ENCODE peak calls at places on chromosomes 6 and 20, in seven cellular contexts. One of them, this sample, is unnamed.

GRCh38 chr6:148771212-148771601 is 24.4 kb downstream of the UST start:
- DNase-seq in uterus: no peak
- DNase-seq in fibroblast of lung: no peak
- DNase-seq in cardiac muscle cell: no peak
- DNase-seq in colonic mucosa: peak
- DNase-seq in suprapubic skin: no peak
- DNase-seq in foreskin fibroblast: no peak
- DNase-seq in this sample: no peak

GRCh38 chr6:87791029-87791428 is 89.0 kb upstream of the AKIRIN2 start:
- DNase-seq in uterus: no peak
- DNase-seq in fibroblast of lung: peak
- DNase-seq in cardiac muscle cell: no peak
- DNase-seq in colonic mucosa: no peak
- DNase-seq in suprapubic skin: no peak
- DNase-seq in foreskin fibroblast: no peak
- DNase-seq in this sample: no peak

GRCh38 chr6:141618180-141618581 is 514.5 kb upstream of the GJE1 start:
- DNase-seq in uterus: no peak
- DNase-seq in fibroblast of lung: no peak
- DNase-seq in cardiac muscle cell: no peak
- DNase-seq in colonic mucosa: no peak
- DNase-seq in suprapubic skin: no peak
- DNase-seq in foreskin fibroblast: no peak
- DNase-seq in this sample: no peak

GRCh38 chr6:120826253-120826652 is 508.0 kb downstream of the TBC1D32 start:
- DNase-seq in uterus: no peak
- DNase-seq in fibroblast of lung: peak
- DNase-seq in cardiac muscle cell: peak
- DNase-seq in colonic mucosa: peak
- DNase-seq in suprapubic skin: no peak
- DNase-seq in foreskin fibroblast: no peak
- DNase-seq in this sample: no peak

GRCh38 chr6:89895273-89895874 is 1.1 kb downstream of the GJA10 start:
- DNase-seq in uterus: no peak
- DNase-seq in fibroblast of lung: peak
- DNase-seq in cardiac muscle cell: peak
- DNase-seq in colonic mucosa: no peak
- DNase-seq in suprapubic skin: no peak
- DNase-seq in foreskin fibroblast: peak
- DNase-seq in this sample: no peak

GRCh38 chr6:57247603-57248002 is 25.5 kb upstream of the RAB23 start:
- DNase-seq in uterus: no peak
- DNase-seq in fibroblast of lung: peak
- DNase-seq in cardiac muscle cell: no peak
- DNase-seq in colonic mucosa: no peak
- DNase-seq in suprapubic skin: no peak
- DNase-seq in foreskin fibroblast: no peak
- DNase-seq in this sample: no peak

GRCh38 chr20:6169251-6169650 is 46.4 kb upstream of the FERMT1 start:
- DNase-seq in uterus: no peak
- DNase-seq in fibroblast of lung: no peak
- DNase-seq in cardiac muscle cell: no peak
- DNase-seq in colonic mucosa: no peak
- DNase-seq in suprapubic skin: no peak
- DNase-seq in foreskin fibroblast: no peak
- DNase-seq in this sample: no peak

GRCh38 chr6:137493218-137494038 is 766 bp downstream of the OLIG3 start:
- DNase-seq in uterus: no peak
- DNase-seq in fibroblast of lung: no peak
- DNase-seq in cardiac muscle cell: no peak
- DNase-seq in colonic mucosa: peak
- DNase-seq in suprapubic skin: no peak
- DNase-seq in foreskin fibroblast: no peak
- DNase-seq in this sample: no peak

GRCh38 chr6:123901441-123901840 is 97.8 kb downstream of the NKAIN2 start:
- DNase-seq in uterus: no peak
- DNase-seq in fibroblast of lung: no peak
- DNase-seq in cardiac muscle cell: no peak
- DNase-seq in colonic mucosa: no peak
- DNase-seq in suprapubic skin: no peak
- DNase-seq in foreskin fibroblast: no peak
- DNase-seq in this sample: no peak

GRCh38 chr6:84763397-84764331 is 734 bp downstream of the TBX18 start:
- DNase-seq in uterus: no peak
- DNase-seq in fibroblast of lung: peak
- DNase-seq in cardiac muscle cell: peak
- DNase-seq in colonic mucosa: no peak
- DNase-seq in suprapubic skin: peak
- DNase-seq in foreskin fibroblast: peak
- DNase-seq in this sample: no peak

GRCh38 chr20:8094845-8095244 is 37.2 kb upstream of the PLCB1 start:
- DNase-seq in uterus: no peak
- DNase-seq in fibroblast of lung: peak
- DNase-seq in cardiac muscle cell: no peak
- DNase-seq in colonic mucosa: no peak
- DNase-seq in suprapubic skin: no peak
- DNase-seq in foreskin fibroblast: peak
- DNase-seq in this sample: no peak

GRCh38 chr6:156984178-156984738 is 207.1 kb downstream of the ARID1B start:
- DNase-seq in uterus: no peak
- DNase-seq in fibroblast of lung: no peak
- DNase-seq in cardiac muscle cell: no peak
- DNase-seq in colonic mucosa: no peak
- DNase-seq in suprapubic skin: no peak
- DNase-seq in foreskin fibroblast: no peak
- DNase-seq in this sample: no peak

GRCh38 chr6:136582702-136583471 is 32.7 kb upstream of the MAP7 start:
- DNase-seq in uterus: no peak
- DNase-seq in fibroblast of lung: peak
- DNase-seq in cardiac muscle cell: no peak
- DNase-seq in colonic mucosa: no peak
- DNase-seq in suprapubic skin: no peak
- DNase-seq in foreskin fibroblast: peak
- DNase-seq in this sample: no peak

GRCh38 chr20:52766645-52767435 is 205.3 kb upstream of the TSHZ2 start:
- DNase-seq in uterus: no peak
- DNase-seq in fibroblast of lung: no peak
- DNase-seq in cardiac muscle cell: no peak
- DNase-seq in colonic mucosa: no peak
- DNase-seq in suprapubic skin: no peak
- DNase-seq in foreskin fibroblast: no peak
- DNase-seq in this sample: no peak

GRCh38 chr20:38106461-38106860 is 58.6 kb downstream of the TGM2 start:
- DNase-seq in uterus: no peak
- DNase-seq in fibroblast of lung: no peak
- DNase-seq in cardiac muscle cell: no peak
- DNase-seq in colonic mucosa: no peak
- DNase-seq in suprapubic skin: no peak
- DNase-seq in foreskin fibroblast: no peak
- DNase-seq in this sample: no peak
- TF ChIP-seq CTCF in uterus: no peak
- TF ChIP-seq CTCF in fibroblast of lung: no peak
- TF ChIP-seq CTCF in cardiac muscle cell: no peak
- TF ChIP-seq CTCF in colonic mucosa: no peak
- TF ChIP-seq CTCF in suprapubic skin: no peak
- TF ChIP-seq CTCF in foreskin fibroblast: no peak
- TF ChIP-seq CTCF in this sample: no peak

GRCh38 chr6:13851803-13852202 is 37.4 kb upstream of the MCUR1 start:
- DNase-seq in uterus: no peak
- DNase-seq in fibroblast of lung: no peak
- DNase-seq in cardiac muscle cell: no peak
- DNase-seq in colonic mucosa: no peak
- DNase-seq in suprapubic skin: no peak
- DNase-seq in foreskin fibroblast: no peak
- DNase-seq in this sample: no peak

GRCh38 chr6:13848553-13849150 is 34.3 kb upstream of the MCUR1 start:
- DNase-seq in uterus: no peak
- DNase-seq in fibroblast of lung: peak
- DNase-seq in cardiac muscle cell: peak
- DNase-seq in colonic mucosa: no peak
- DNase-seq in suprapubic skin: no peak
- DNase-seq in foreskin fibroblast: no peak
- DNase-seq in this sample: peak

GRCh38 chr6:13847651-13848050 is 33.3 kb upstream of the MCUR1 start:
- DNase-seq in uterus: no peak
- DNase-seq in fibroblast of lung: no peak
- DNase-seq in cardiac muscle cell: no peak
- DNase-seq in colonic mucosa: no peak
- DNase-seq in suprapubic skin: no peak
- DNase-seq in foreskin fibroblast: no peak
- DNase-seq in this sample: peak

DNA sequence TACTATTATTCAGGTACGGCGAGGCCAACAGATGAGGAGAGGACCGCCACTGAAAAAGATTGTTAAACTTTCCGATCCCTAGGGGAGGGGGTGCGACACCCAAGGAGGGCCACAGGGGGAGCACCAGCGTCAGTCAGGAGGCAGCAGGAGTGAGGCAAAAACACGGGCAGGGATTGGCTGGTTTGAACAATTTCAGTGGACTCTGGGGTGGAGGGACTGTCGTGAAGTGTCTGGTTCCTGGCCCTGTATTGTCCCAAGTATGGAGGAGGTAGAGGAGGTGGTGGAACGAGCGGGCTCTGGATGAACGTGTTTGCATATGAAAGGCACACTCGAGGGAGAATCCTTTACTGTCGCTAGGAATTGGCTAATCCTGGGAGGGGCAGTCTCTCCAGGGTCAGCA is 32.5 kb upstream of the MCUR1 start:
- DNase-seq in uterus: no peak
- DNase-seq in fibroblast of lung: no peak
- DNase-seq in cardiac muscle cell: no peak
- DNase-seq in colonic mucosa: no peak
- DNase-seq in suprapubic skin: no peak
- DNase-seq in foreskin fibroblast: no peak
- DNase-seq in this sample: peak
- TF ChIP-seq CTCF in uterus: no peak
- TF ChIP-seq CTCF in fibroblast of lung: no peak
- TF ChIP-seq CTCF in cardiac muscle cell: no peak
- TF ChIP-seq CTCF in colonic mucosa: no peak
- TF ChIP-seq CTCF in suprapubic skin: no peak
- TF ChIP-seq CTCF in foreskin fibroblast: no peak
- TF ChIP-seq CTCF in this sample: peak

GRCh38 chr20:3972161-3972560 is 43.2 kb downstream of the RNF24 start:
- DNase-seq in uterus: no peak
- DNase-seq in fibroblast of lung: no peak
- DNase-seq in cardiac muscle cell: no peak
- DNase-seq in colonic mucosa: no peak
- DNase-seq in suprapubic skin: no peak
- DNase-seq in foreskin fibroblast: no peak
- DNase-seq in this sample: no peak

GRCh38 chr20:3971145-3971544 is 44.2 kb downstream of the RNF24 start:
- DNase-seq in uterus: no peak
- DNase-seq in fibroblast of lung: no peak
- DNase-seq in cardiac muscle cell: no peak
- DNase-seq in colonic mucosa: no peak
- DNase-seq in suprapubic skin: no peak
- DNase-seq in foreskin fibroblast: no peak
- DNase-seq in this sample: no peak

GRCh38 chr20:3966571-3966970 is 48.8 kb downstream of the RNF24 start:
- DNase-seq in uterus: no peak
- DNase-seq in fibroblast of lung: no peak
- DNase-seq in cardiac muscle cell: no peak
- DNase-seq in colonic mucosa: no peak
- DNase-seq in suprapubic skin: no peak
- DNase-seq in foreskin fibroblast: no peak
- DNase-seq in this sample: no peak

GRCh38 chr20:3973705-3974104 is 41.7 kb downstream of the RNF24 start:
- DNase-seq in uterus: no peak
- DNase-seq in fibroblast of lung: no peak
- DNase-seq in cardiac muscle cell: no peak
- DNase-seq in colonic mucosa: no peak
- DNase-seq in suprapubic skin: no peak
- DNase-seq in foreskin fibroblast: no peak
- DNase-seq in this sample: no peak

GRCh38 chr20:3970016-3970415 is 45.3 kb downstream of the RNF24 start:
- DNase-seq in uterus: no peak
- DNase-seq in fibroblast of lung: no peak
- DNase-seq in cardiac muscle cell: no peak
- DNase-seq in colonic mucosa: peak
- DNase-seq in suprapubic skin: no peak
- DNase-seq in foreskin fibroblast: no peak
- DNase-seq in this sample: no peak
- TF ChIP-seq CTCF in uterus: no peak
- TF ChIP-seq CTCF in fibroblast of lung: no peak
- TF ChIP-seq CTCF in cardiac muscle cell: no peak
- TF ChIP-seq CTCF in colonic mucosa: no peak
- TF ChIP-seq CTCF in suprapubic skin: no peak
- TF ChIP-seq CTCF in foreskin fibroblast: no peak
- TF ChIP-seq CTCF in this sample: no peak

GRCh38 chr20:48421547-48421946 is 406.3 kb downstream of the PREX1 start:
- DNase-seq in uterus: no peak
- DNase-seq in fibroblast of lung: no peak
- DNase-seq in cardiac muscle cell: no peak
- DNase-seq in colonic mucosa: no peak
- DNase-seq in suprapubic skin: no peak
- DNase-seq in foreskin fibroblast: no peak
- DNase-seq in this sample: no peak
- TF ChIP-seq CTCF in uterus: no peak
- TF ChIP-seq CTCF in fibroblast of lung: no peak
- TF ChIP-seq CTCF in cardiac muscle cell: no peak
- TF ChIP-seq CTCF in colonic mucosa: no peak
- TF ChIP-seq CTCF in suprapubic skin: no peak
- TF ChIP-seq CTCF in foreskin fibroblast: no peak
- TF ChIP-seq CTCF in this sample: no peak

GRCh38 chr20:57573893-57574292 is 13.0 kb downstream of the PCK1 start:
- DNase-seq in uterus: no peak
- DNase-seq in fibroblast of lung: no peak
- DNase-seq in cardiac muscle cell: no peak
- DNase-seq in colonic mucosa: no peak
- DNase-seq in suprapubic skin: no peak
- DNase-seq in foreskin fibroblast: no peak
- DNase-seq in this sample: no peak
- TF ChIP-seq CTCF in uterus: no peak
- TF ChIP-seq CTCF in fibroblast of lung: no peak
- TF ChIP-seq CTCF in cardiac muscle cell: no peak
- TF ChIP-seq CTCF in colonic mucosa: no peak
- TF ChIP-seq CTCF in suprapubic skin: no peak
- TF ChIP-seq CTCF in foreskin fibroblast: peak
- TF ChIP-seq CTCF in this sample: peak

This sample was measured in osteocyte.